ENCODE peak calls at places on chromosome 19, in five cellular contexts. Z is ovary, L is suprapubic skin, G is A549, V is tibial nerve. J is an unnamed sample.

GRCh38 chr19:3687774-3688706 is 12.2 kb downstream of the PIP5K1C start:
- DNase-seq in Z (no peak), L (no peak), G (no peak), V (no peak), J (no peak)

GRCh38 chr19:16921766-16922591 is 33.2 kb downstream of the F2RL3 start:
- DNase-seq in Z (no peak), L (no peak), G (no peak), V (no peak), J (no peak)

GRCh38 chr19:4510435-4511255 is 7.6 kb downstream of the PLIN4 start:
- DNase-seq in Z (no peak), L (no peak), G (no peak), V (no peak), J (no peak)

GRCh38 chr19:8702350-8702749 is 3.8 kb upstream of the ACTL9 start:
- DNase-seq in Z (no peak), L (no peak), G (no peak), V (no peak), J (no peak)

GRCh38 chr19:50916069-50916468 is 4.9 kb upstream of the KLK4 start:
- DNase-seq in Z (no peak), L (no peak), G (no peak), V (no peak), J (no peak)

GRCh38 chr19:50567052-50567841 is 988 bp downstream of the LRRC4B start:
- DNase-seq in Z (no peak), L (no peak), G (no peak), V (no peak), J (no peak)

GRCh38 chr19:45346449-45346848 is 5.9 kb downstream of the KLC3 start:
- DNase-seq in Z (no peak), L (no peak), G (no peak), V (no peak), J (no peak)

GRCh38 chr19:29376855-29377354 is 148.9 kb upstream of the VSTM2B start:
- DNase-seq in Z (no peak), L (peak; percentile 14), G (no peak), V (no peak), J (no peak)

GRCh38 chr19:36939153-36939552 is 23.0 kb downstream of the ZNF568 start:
- DNase-seq in Z (no peak), L (no peak), G (no peak), V (no peak), J (no peak)

GRCh38 chr19:30498707-30499106 is 126.5 kb downstream of the ZNF536 start:
- DNase-seq in Z (no peak), L (no peak), G (no peak), V (no peak), J (no peak)

GRCh38 chr19:11721681-11722080 is 17.1 kb downstream of the ZNF823 start:
- DNase-seq in Z (no peak), L (no peak), G (no peak), V (no peak), J (no peak)

GRCh38 chr19:32208060-32208459 is 137.3 kb upstream of the ZNF507 start:
- DNase-seq in Z (no peak), L (no peak), G (no peak), V (no peak), J (no peak)

GRCh38 chr19:34364462-34364829 is 550 bp upstream of the GPI start:
- DNase-seq in Z (no peak), L (no peak), G (no peak), V (no peak), J (no peak)

GRCh38 chr19:34363930-34364329 is 1.1 kb upstream of the GPI start:
- DNase-seq in Z (no peak), L (no peak), G (no peak), V (no peak), J (no peak)

GRCh38 chr19:34362679-34363069 is 2.3 kb upstream of the GPI start:
- DNase-seq in Z (no peak), L (no peak), G (no peak), V (no peak), J (no peak)

GRCh38 chr19:34364830-34365462 is at the start of gene GPI:
- DNase-seq in Z (peak; percentile 40), L (no peak), G (peak; percentile 80), V (peak; percentile 29), J (peak; percentile 74)

DNA sequence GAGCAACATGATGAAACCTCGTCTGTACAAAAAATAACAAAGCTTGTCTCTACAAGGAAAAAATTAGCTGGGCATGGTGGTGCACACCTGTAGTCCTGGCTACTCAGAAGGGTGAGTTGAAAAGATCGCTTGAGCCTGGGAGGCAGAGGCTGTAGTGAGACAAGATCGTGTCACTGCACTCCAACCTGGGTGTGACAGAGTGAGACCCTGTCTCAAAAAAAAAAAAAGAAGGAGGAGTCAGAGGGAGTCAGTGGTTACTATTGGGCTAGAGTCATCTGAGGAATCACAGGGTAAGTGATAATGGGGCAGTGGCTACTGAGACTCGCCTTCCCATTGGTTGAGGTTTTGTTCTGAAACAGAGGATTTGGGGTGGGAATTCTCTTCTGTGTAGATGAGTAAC is 1.9 kb upstream of the GPI start:
- DNase-seq in Z (no peak), L (no peak), G (no peak), V (no peak), J (no peak)
- TF ChIP-seq EP300 in Z (no peak), L (no peak), G (no peak), V (no peak), J (no peak)

GRCh38 chr19:42392165-42392564 is 2.1 kb upstream of the CNFN start:
- DNase-seq in Z (no peak), L (no peak), G (no peak), V (no peak), J (no peak)

GRCh38 chr19:42396542-42397314 is 6.6 kb upstream of the CNFN start:
- DNase-seq in Z (peak; percentile 96), L (peak; percentile 99), G (peak; percentile 100), V (peak; percentile 96), J (peak; percentile 99)

GRCh38 chr19:42397315-42398166 is 7.4 kb upstream of the CNFN start:
- DNase-seq in Z (no peak), L (no peak), G (peak; percentile 62), V (no peak), J (no peak)

GRCh38 chr19:42396248-42396541 is 6.1 kb upstream of the CNFN start:
- DNase-seq in Z (no peak), L (no peak), G (no peak), V (no peak), J (no peak)

GRCh38 chr19:42394751-42395150 is 4.7 kb upstream of the CNFN start:
- DNase-seq in Z (no peak), L (no peak), G (no peak), V (no peak), J (no peak)
- TF ChIP-seq EP300 in Z (no peak), L (no peak), G (no peak), V (no peak), J (no peak)

GRCh38 chr19:58038688-58039204 is 4.9 kb downstream of the ZSCAN1 start:
- DNase-seq in Z (no peak), L (no peak), G (no peak), V (no peak), J (no peak)

GRCh38 chr19:58037927-58038687 is 4.3 kb downstream of the ZSCAN1 start:
- DNase-seq in Z (peak; percentile 35), L (no peak), G (no peak), V (no peak), J (no peak)

GRCh38 chr19:58034476-58034790 is 608 bp downstream of the ZSCAN1 start:
- DNase-seq in Z (no peak), L (no peak), G (no peak), V (no peak), J (no peak)

GRCh38 chr19:58035863-58036262 is 2.0 kb downstream of the ZSCAN1 start:
- DNase-seq in Z (no peak), L (no peak), G (no peak), V (no peak), J (no peak)

DNA sequence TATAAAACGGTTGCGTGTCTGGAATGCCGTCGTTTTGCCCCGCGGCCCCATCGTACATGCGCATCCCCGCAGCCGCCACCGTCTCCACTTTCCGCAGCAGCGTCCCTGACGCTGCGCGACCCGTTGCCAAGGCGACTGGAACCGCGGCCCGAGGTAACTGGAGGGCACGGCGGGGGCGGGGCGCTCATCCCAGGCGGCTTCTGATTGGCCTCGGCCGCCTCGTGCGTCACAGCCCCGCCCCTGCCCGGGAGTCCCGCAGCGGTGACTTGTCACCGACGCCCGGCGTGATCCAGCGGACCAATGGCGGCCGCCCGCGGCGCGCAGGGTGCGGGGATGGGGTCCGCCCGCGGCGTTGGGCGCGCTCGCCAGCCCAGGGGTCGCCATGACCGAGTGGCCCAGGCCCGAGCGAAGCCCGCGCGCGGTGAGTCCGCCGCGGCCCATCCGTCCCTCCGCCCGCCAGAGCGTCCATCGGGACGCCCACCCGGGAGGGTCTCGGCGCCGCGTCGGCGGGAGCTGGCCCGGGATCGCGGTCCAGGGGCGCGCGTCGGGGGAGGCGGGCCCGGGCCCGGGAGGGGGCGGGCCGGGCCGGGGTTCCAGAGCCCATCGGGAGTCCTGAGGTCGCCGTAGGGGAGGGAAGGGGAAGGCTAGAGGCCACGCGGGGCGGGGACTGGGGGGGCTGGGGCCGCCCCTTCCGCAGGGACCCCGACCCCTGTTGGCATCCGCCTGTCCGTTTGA is at the start of gene ZSCAN1:
- DNase-seq in Z (peak; percentile 86), L (peak; percentile 73), G (no peak), V (peak; percentile 38), J (peak; percentile 89)
- TF ChIP-seq EP300 in Z (no peak), L (no peak), G (no peak), V (no peak), J (no peak)

DNA sequence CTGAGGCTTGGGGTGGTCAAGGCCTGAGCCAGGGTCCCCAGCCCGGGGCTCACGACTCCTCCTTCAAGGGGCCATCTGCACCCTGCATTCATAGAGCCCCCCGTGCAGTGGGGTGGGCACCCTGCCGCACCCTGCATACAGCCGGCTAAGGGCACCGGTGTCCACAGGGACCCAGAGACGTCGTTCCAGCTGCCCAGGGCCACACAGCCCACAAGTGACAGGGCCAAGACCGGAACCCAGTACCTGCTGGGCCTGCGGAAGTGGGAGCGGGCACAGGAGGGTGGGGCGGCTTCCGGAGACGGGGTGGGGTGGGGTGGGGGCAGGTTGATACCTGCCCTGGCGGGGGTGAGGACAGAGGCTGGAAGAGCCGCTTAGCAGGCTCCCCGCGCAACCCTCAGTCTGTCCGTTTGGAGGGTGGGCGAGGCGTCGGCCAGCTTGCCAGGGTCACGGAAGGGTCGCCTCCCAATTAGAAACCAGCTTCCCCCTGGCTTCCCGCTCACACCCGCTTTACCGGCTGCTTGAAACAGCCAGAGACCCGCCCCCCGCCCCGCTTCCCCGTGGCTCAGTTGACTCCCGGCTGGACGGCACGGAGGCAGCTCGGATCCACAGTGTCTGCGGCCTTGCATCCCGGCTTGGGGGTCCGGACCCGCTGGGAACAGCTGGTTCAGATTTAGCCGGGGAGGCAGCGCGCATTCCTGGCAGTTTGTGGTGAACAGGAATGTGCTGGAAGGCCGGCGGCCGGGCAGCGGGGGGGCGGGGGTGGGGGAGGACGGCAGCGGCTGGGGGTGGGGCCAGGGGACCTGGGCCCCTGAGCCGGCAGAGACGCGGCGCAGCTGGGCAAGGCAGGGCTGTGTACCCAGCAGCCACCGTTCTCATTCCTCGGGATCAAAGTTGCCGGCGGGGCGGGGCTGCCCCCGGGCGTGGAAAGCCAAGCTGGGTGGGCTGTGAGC is 1.8 kb downstream of the CNN2 start:
- DNase-seq in Z (peak; percentile 90), L (peak; percentile 88), G (peak; percentile 43), V (no peak), J (peak; percentile 88)
- TF ChIP-seq EP300 in Z (no peak), L (no peak), G (no peak), V (no peak), J (no peak)

GRCh38 chr19:44111910-44112463 is 1.2 kb upstream of the ZNF225 start:
- DNase-seq in Z (no peak), L (no peak), G (no peak), V (no peak), J (no peak)
- TF ChIP-seq EP300 in Z (no peak), L (no peak), G (no peak), V (no peak), J (no peak)

J was measured in sigmoid colon.